ENCODE peak calls at places on chromosome 12, in eight cellular contexts. H is CD8-positive, alpha-beta T cell; F is A549; Y is AG10803; C is choroid plexus epithelial cell; A is activated CD8-positive, alpha-beta T cell treated with anti-CD3 and anti-CD28 coated beads for 36 hours; Q is AG09309; G is HFF-Myc. R is an unnamed sample.

GRCh38 chr12:32249701-32250270 is 143.1 kb downstream of the BICD1 start:
- DNase-seq in H (no peak), F (no peak), Y (peak), C (no peak), A (no peak), Q (no peak), G (no peak), R (no peak)

GRCh38 chr12:84912191-84913142 is at the start of gene SLC6A15:
- DNase-seq in H (no peak), F (peak), Y (peak), C (peak), A (peak), Q (no peak), G (peak), R (no peak)

GRCh38 chr12:26226629-26227375 is 31.4 kb downstream of the SSPN start:
- DNase-seq in H (no peak), F (no peak), Y (peak), C (peak), A (peak), Q (no peak), G (no peak), R (no peak)

GRCh38 chr12:25182765-25183164 is 12.2 kb downstream of the DNAI7 start:
- DNase-seq in H (no peak), F (no peak), Y (no peak), C (no peak), A (no peak), Q (no peak), G (no peak), R (no peak)

GRCh38 chr12:64995831-64996230 is 125.3 kb downstream of the WIF1 start:
- DNase-seq in H (no peak), F (no peak), Y (no peak), C (peak), A (no peak), Q (no peak), G (no peak), R (no peak)

GRCh38 chr12:12546314-12546772 is 16.3 kb downstream of the DUSP16 start:
- DNase-seq in H (no peak), F (no peak), Y (no peak), C (peak), A (no peak), Q (no peak), G (no peak), R (no peak)

GRCh38 chr12:7981446-7981845 is 45.5 kb upstream of the SLC2A3 start:
- DNase-seq in H (no peak), F (no peak), Y (no peak), C (no peak), A (no peak), Q (no peak), G (no peak), R (no peak)

GRCh38 chr12:16384732-16385131 is 37.3 kb downstream of the MGST1 start:
- DNase-seq in H (no peak), F (no peak), Y (no peak), C (no peak), A (no peak), Q (no peak), G (no peak), R (no peak)

GRCh38 chr12:89863332-89863938 is 154.8 kb upstream of the ATP2B1 start:
- DNase-seq in H (no peak), F (no peak), Y (no peak), C (no peak), A (peak), Q (no peak), G (no peak), R (no peak)

GRCh38 chr12:7716391-7716790 is 5.2 kb downstream of the DPPA3 start:
- DNase-seq in H (no peak), F (peak), Y (peak), C (no peak), A (no peak), Q (no peak), G (no peak), R (no peak)

GRCh38 chr12:67804168-67804567 is 155.6 kb downstream of the DYRK2 start:
- DNase-seq in H (peak), F (no peak), Y (no peak), C (no peak), A (peak), Q (no peak), G (no peak), R (no peak)

GRCh38 chr12:26791328-26791791 is 41.6 kb downstream of the ITPR2 start:
- DNase-seq in H (no peak), F (no peak), Y (peak), C (peak), A (no peak), Q (no peak), G (no peak), R (no peak)

GRCh38 chr12:82996168-82996812 is 309.6 kb downstream of the TMTC2 start:
- DNase-seq in H (no peak), F (no peak), Y (no peak), C (no peak), A (no peak), Q (no peak), G (no peak), R (no peak)

GRCh38 chr12:94594443-94594825 is 55.9 kb downstream of the TMCC3 start:
- DNase-seq in H (no peak), F (no peak), Y (no peak), C (no peak), A (no peak), Q (no peak), G (no peak), R (no peak)

GRCh38 chr12:3728686-3729085 is 24.2 kb downstream of the CRACR2A start:
- DNase-seq in H (no peak), F (no peak), Y (no peak), C (no peak), A (peak), Q (no peak), G (no peak), R (no peak)

GRCh38 chr12:1904875-1905274 is 13.6 kb downstream of the CACNA2D4 start:
- DNase-seq in H (no peak), F (no peak), Y (no peak), C (no peak), A (no peak), Q (no peak), G (no peak), R (no peak)

GRCh38 chr12:15978431-15978950 is 67.4 kb downstream of the DERA start:
- DNase-seq in H (no peak), F (no peak), Y (peak), C (peak), A (no peak), Q (no peak), G (no peak), R (no peak)

GRCh38 chr12:64669270-64669842 is 59.1 kb downstream of the RASSF3 start:
- DNase-seq in H (peak), F (no peak), Y (no peak), C (peak), A (peak), Q (no peak), G (no peak), R (no peak)

GRCh38 chr12:42759622-42760273 is 170.2 kb upstream of the PRICKLE1 start:
- DNase-seq in H (no peak), F (no peak), Y (peak), C (peak), A (no peak), Q (peak), G (no peak), R (no peak)

GRCh38 chr12:95774311-95775045 is 16.1 kb downstream of the NTN4 start:
- DNase-seq in H (no peak), F (no peak), Y (peak), C (peak), A (no peak), Q (peak), G (no peak), R (no peak)

GRCh38 chr12:57632898-57633825 is at the start of gene B4GALNT1:
- DNase-seq in H (peak), F (peak), Y (peak), C (peak), A (peak), Q (no peak), G (no peak), R (no peak)

GRCh38 chr12:65229441-65229840 is 49.0 kb upstream of the MSRB3 start:
- DNase-seq in H (no peak), F (no peak), Y (peak), C (peak), A (no peak), Q (peak), G (peak), R (peak)

GRCh38 chr12:132075026-132075713 is 68.9 kb downstream of the DDX51 start:
- DNase-seq in H (no peak), F (no peak), Y (no peak), C (peak), A (no peak), Q (no peak), G (no peak), R (no peak)
- TF ChIP-seq CTCF in H (no peak), F (peak), Y (peak), C (peak), A (no peak), Q (no peak), G (peak), R (peak)

GRCh38 chr12:131347732-131348131 is 363.2 kb upstream of the SFSWAP start:
- DNase-seq in H (no peak), F (no peak), Y (no peak), C (no peak), A (no peak), Q (no peak), G (no peak), R (no peak)
- TF ChIP-seq CTCF in H (no peak), F (no peak), Y (no peak), C (no peak), A (no peak), Q (no peak), G (no peak), R (no peak)

DNA sequence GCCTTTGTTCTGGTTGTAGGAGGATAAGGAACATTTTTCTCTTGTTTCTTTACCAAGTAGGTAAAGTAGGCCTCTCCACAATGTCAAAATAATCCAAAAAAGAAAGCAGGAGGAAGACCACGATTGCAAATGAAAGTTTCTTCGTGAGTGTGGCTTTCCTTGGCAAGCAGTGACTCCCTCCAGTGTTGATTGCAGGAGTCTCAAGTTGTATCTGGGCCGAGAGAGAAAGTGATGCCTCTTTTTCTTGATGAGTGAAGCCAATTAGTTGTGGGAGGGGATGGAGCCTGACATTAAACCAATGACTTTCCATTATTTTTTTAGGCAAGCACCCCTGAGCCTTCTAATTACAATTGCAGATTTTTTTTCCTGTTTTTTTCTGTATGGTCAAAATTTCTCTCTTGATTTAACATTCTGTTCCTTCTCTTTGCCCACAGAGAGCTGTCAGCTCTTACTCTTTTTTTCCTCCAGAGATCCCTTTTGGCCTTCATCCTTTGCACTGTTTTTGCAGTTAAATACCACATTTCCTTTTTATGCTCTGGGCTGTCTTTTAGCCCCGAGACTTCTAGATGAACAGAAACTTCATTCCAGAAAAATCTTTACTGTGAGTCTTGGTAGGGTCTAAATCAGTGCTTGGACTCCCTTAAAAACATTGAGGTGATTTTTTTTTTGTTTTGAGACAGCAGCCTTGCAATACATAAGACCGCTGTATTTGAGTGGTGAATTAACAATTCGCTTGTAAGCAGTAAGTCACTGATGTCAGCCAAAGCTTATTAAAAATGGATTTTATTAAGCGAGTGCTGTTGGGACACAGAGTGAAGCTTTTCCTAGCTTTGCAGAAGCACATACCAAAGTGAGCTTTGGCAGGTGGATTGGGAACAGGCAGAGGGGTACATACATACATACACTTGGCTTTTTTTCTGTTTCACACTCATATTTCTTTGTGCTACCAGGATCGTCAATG is 15.8 kb downstream of the FBXW8 start:
- DNase-seq in H (no peak), F (no peak), Y (no peak), C (no peak), A (no peak), Q (no peak), G (no peak), R (no peak)
- TF ChIP-seq CTCF in H (no peak), F (no peak), Y (no peak), C (no peak), A (no peak), Q (no peak), G (no peak), R (no peak)

GRCh38 chr12:69130064-69130463 is 109.3 kb upstream of the CPSF6 start:
- DNase-seq in H (no peak), F (no peak), Y (peak), C (peak), A (no peak), Q (no peak), G (no peak), R (no peak)
- TF ChIP-seq CTCF in H (no peak), F (no peak), Y (peak), C (peak), A (no peak), Q (no peak), G (peak), R (no peak)

DNA sequence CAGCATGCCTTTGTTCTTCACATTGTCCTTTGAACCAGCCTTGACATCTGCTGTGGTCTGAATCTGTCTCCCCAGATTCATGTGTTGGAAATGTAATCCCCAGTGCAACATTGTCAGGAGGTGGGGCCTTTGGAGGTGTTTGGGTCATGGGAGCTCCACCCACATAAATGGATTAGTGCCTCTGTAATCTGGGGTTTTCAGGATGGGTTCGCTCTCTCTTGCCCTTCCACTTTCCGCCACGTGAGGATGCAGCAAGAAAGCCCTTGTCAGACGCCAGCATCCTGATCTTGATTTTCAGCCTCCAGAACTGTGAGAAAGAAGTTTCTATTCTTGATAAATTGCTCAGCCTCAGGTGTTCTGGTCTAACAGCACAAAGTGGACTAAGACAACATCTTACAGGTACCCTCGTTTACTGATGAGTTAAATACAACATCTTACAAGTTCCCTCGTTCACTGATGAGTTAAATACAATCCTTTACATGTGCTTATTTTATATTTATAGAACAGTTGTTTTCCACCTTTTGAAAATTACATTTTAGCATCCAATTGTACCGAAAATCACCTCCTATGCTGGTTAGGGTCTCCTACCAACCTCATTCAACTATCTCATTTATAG is 54.4 kb upstream of the RIMBP2 start:
- DNase-seq in H (no peak), F (no peak), Y (no peak), C (no peak), A (no peak), Q (no peak), G (no peak), R (no peak)
- TF ChIP-seq CTCF in H (no peak), F (no peak), Y (no peak), C (no peak), A (no peak), Q (no peak), G (no peak), R (no peak)

GRCh38 chr12:46825526-46826414 is at the start of gene SLC38A4:
- DNase-seq in H (no peak), F (no peak), Y (peak), C (peak), A (no peak), Q (no peak), G (peak), R (no peak)
- TF ChIP-seq CTCF in H (no peak), F (no peak), Y (no peak), C (peak), A (no peak), Q (peak), G (peak), R (peak)

GRCh38 chr12:23523339-23523738 is 426.1 kb downstream of the SOX5 start:
- DNase-seq in H (no peak), F (no peak), Y (no peak), C (no peak), A (no peak), Q (no peak), G (no peak), R (no peak)

GRCh38 chr12:23525450-23526072 is 423.9 kb downstream of the SOX5 start:
- DNase-seq in H (no peak), F (no peak), Y (no peak), C (peak), A (no peak), Q (no peak), G (no peak), R (no peak)

GRCh38 chr12:23533699-23534098 is 415.8 kb downstream of the SOX5 start:
- DNase-seq in H (no peak), F (no peak), Y (no peak), C (no peak), A (no peak), Q (no peak), G (no peak), R (no peak)

GRCh38 chr12:23533295-23533694 is 416.2 kb downstream of the SOX5 start:
- DNase-seq in H (no peak), F (no peak), Y (no peak), C (no peak), A (no peak), Q (no peak), G (no peak), R (no peak)

GRCh38 chr12:23528316-23528715 is 421.2 kb downstream of the SOX5 start:
- DNase-seq in H (no peak), F (no peak), Y (no peak), C (no peak), A (no peak), Q (no peak), G (no peak), R (no peak)
- TF ChIP-seq CTCF in H (no peak), F (no peak), Y (no peak), C (no peak), A (no peak), Q (no peak), G (no peak), R (no peak)

GRCh38 chr12:119693511-119693910 is 25.6 kb downstream of the PRKAB1 start:
- DNase-seq in H (no peak), F (no peak), Y (peak), C (no peak), A (no peak), Q (no peak), G (no peak), R (no peak)

GRCh38 chr12:119696943-119697342 is 29.0 kb downstream of the PRKAB1 start:
- DNase-seq in H (no peak), F (no peak), Y (no peak), C (no peak), A (no peak), Q (no peak), G (no peak), R (no peak)

GRCh38 chr12:119693006-119693405 is 25.1 kb downstream of the PRKAB1 start:
- DNase-seq in H (no peak), F (no peak), Y (peak), C (no peak), A (no peak), Q (peak), G (peak), R (peak)

GRCh38 chr12:119694111-119694510 is 26.2 kb downstream of the PRKAB1 start:
- DNase-seq in H (no peak), F (no peak), Y (no peak), C (no peak), A (no peak), Q (no peak), G (no peak), R (no peak)

DNA sequence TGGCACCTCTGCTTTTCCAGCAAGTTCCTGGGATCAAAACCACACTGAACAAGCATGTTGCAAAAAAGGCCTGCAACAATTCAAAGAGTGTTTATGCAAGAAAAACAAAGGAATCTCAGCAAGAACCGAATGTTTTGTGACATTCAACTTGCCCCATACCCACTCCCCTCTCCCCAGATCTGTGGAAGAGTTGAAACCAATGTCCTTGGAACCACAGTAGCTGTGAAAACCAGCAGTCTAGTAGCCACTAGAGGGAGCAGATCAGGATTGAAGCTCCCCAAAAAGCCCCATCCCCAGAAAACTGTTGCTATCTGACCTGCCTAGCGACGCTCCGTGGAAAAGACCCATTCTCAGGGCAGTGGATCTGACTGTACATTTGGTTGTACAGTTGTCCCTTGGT is 27.1 kb downstream of the PRKAB1 start:
- DNase-seq in H (no peak), F (peak), Y (no peak), C (peak), A (no peak), Q (no peak), G (no peak), R (no peak)
- TF ChIP-seq CTCF in H (no peak), F (peak), Y (peak), C (peak), A (peak), Q (peak), G (peak), R (peak)

DNA sequence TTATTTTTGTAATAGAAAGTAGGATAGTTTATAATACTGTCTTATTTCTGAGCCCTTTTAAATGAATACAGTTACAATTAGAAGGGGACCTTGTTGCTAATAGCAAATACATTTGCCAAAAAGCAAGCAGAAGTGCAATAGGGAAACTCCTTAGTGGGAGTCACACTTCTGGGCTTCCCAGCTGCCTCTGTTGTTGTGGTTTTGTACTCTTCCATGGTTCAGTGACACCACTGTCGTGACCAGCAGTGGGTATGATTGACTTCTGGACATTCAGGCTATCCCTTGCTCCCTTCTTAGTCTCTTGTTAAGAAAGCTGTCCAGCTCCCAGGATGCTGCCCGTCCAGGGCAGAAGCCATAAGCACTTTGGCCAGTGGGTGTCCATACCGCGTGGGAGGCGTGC is 22.6 kb downstream of the TCTN1 start:
- DNase-seq in H (no peak), F (no peak), Y (no peak), C (no peak), A (no peak), Q (no peak), G (no peak), R (no peak)
- TF ChIP-seq CTCF in H (no peak), F (no peak), Y (no peak), C (no peak), A (no peak), Q (no peak), G (no peak), R (no peak)

GRCh38 chr12:44873898-44874297 is 2.2 kb downstream of the NELL2 start:
- DNase-seq in H (no peak), F (no peak), Y (peak), C (peak), A (no peak), Q (no peak), G (no peak), R (no peak)
- TF ChIP-seq CTCF in H (peak), F (no peak), Y (peak), C (no peak), A (peak), Q (no peak), G (no peak), R (no peak)